ENCODE peak calls at places on chromosome 12, in seven cellular contexts. One of them, this sample, is unnamed.

GRCh38 chr12:46818654-46819053 is 7.1 kb downstream of the SLC38A4 start:
- DNase-seq in CD8-positive, alpha-beta T cell: no peak
- DNase-seq in MG63: no peak
- DNase-seq in ascending aorta: no peak
- DNase-seq in heart right ventricle: no peak
- DNase-seq in bronchial epithelial cell: no peak
- DNase-seq in body of pancreas: no peak
- DNase-seq in this sample: no peak

GRCh38 chr12:538731-539539 is 79.2 kb downstream of the B4GALNT3 start:
- DNase-seq in CD8-positive, alpha-beta T cell: peak; percentile 80
- DNase-seq in MG63: peak; percentile 60
- DNase-seq in ascending aorta: no peak
- DNase-seq in heart right ventricle: peak; percentile 55
- DNase-seq in bronchial epithelial cell: peak; percentile 54
- DNase-seq in body of pancreas: peak; percentile 79
- DNase-seq in this sample: peak; percentile 4

GRCh38 chr12:67456281-67456918 is 187.2 kb downstream of the CAND1 start:
- DNase-seq in CD8-positive, alpha-beta T cell: no peak
- DNase-seq in MG63: peak; percentile 74
- DNase-seq in ascending aorta: no peak
- DNase-seq in heart right ventricle: peak; percentile 41
- DNase-seq in bronchial epithelial cell: peak; percentile 68
- DNase-seq in body of pancreas: peak; percentile 71
- DNase-seq in this sample: peak; percentile 81

GRCh38 chr12:20426191-20426590 is 57.9 kb downstream of the PDE3A start:
- DNase-seq in CD8-positive, alpha-beta T cell: no peak
- DNase-seq in MG63: no peak
- DNase-seq in ascending aorta: no peak
- DNase-seq in heart right ventricle: peak; percentile 56
- DNase-seq in bronchial epithelial cell: no peak
- DNase-seq in body of pancreas: peak; percentile 18
- DNase-seq in this sample: no peak

GRCh38 chr12:43882578-43883178 is 46.8 kb downstream of the TMEM117 start:
- DNase-seq in CD8-positive, alpha-beta T cell: peak; percentile 28
- DNase-seq in MG63: peak; percentile 19
- DNase-seq in ascending aorta: no peak
- DNase-seq in heart right ventricle: no peak
- DNase-seq in bronchial epithelial cell: peak; percentile 59
- DNase-seq in body of pancreas: peak; percentile 37
- DNase-seq in this sample: peak; percentile 61

GRCh38 chr12:96210376-96211055 is 16.3 kb downstream of the ELK3 start:
- DNase-seq in CD8-positive, alpha-beta T cell: peak; percentile 43
- DNase-seq in MG63: no peak
- DNase-seq in ascending aorta: no peak
- DNase-seq in heart right ventricle: no peak
- DNase-seq in bronchial epithelial cell: no peak
- DNase-seq in body of pancreas: no peak
- DNase-seq in this sample: no peak

GRCh38 chr12:30989754-30990153 is 63.2 kb downstream of the TSPAN11 start:
- DNase-seq in CD8-positive, alpha-beta T cell: no peak
- DNase-seq in MG63: peak; percentile 32
- DNase-seq in ascending aorta: no peak
- DNase-seq in heart right ventricle: peak; percentile 29
- DNase-seq in bronchial epithelial cell: no peak
- DNase-seq in body of pancreas: peak; percentile 49
- DNase-seq in this sample: no peak

GRCh38 chr12:99658950-99659349 is 11.4 kb downstream of the GARIN6 start:
- DNase-seq in CD8-positive, alpha-beta T cell: no peak
- DNase-seq in MG63: no peak
- DNase-seq in ascending aorta: no peak
- DNase-seq in heart right ventricle: no peak
- DNase-seq in bronchial epithelial cell: peak; percentile 7
- DNase-seq in body of pancreas: no peak
- DNase-seq in this sample: peak; percentile 11

GRCh38 chr12:130196827-130197226 is 34.6 kb downstream of the FZD10 start:
- DNase-seq in CD8-positive, alpha-beta T cell: no peak
- DNase-seq in MG63: no peak
- DNase-seq in ascending aorta: no peak
- DNase-seq in heart right ventricle: no peak
- DNase-seq in bronchial epithelial cell: no peak
- DNase-seq in body of pancreas: no peak
- DNase-seq in this sample: no peak

GRCh38 chr12:48302161-48302896 is 48.4 kb downstream of the ZNF641 start:
- DNase-seq in CD8-positive, alpha-beta T cell: no peak
- DNase-seq in MG63: no peak
- DNase-seq in ascending aorta: no peak
- DNase-seq in heart right ventricle: no peak
- DNase-seq in bronchial epithelial cell: no peak
- DNase-seq in body of pancreas: no peak
- DNase-seq in this sample: no peak

GRCh38 chr12:14460212-14460841 is 94.8 kb downstream of the ATF7IP start:
- DNase-seq in CD8-positive, alpha-beta T cell: no peak
- DNase-seq in MG63: no peak
- DNase-seq in ascending aorta: no peak
- DNase-seq in heart right ventricle: no peak
- DNase-seq in bronchial epithelial cell: no peak
- DNase-seq in body of pancreas: no peak
- DNase-seq in this sample: no peak

DNA sequence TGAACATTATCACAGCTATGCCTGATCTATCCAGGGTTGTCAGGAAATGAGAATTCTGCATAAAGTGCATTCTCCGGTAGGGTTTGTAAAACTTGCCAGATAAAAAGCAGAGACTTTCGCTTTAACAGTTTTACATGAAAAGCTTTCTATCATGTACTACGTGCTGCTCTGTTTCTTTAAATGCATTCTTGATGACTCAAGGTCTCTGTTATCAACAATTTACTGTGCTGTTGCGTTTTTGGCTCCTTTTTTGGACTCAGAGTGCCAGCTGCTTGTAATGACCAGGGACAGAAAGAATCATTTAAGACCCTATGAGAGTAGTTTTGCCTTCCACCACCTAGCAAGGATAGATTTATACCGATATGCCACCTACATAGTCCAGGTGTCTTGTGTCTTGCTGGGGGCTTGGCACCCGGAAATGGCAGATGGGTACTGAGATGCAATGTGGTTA is 371.1 kb downstream of the BTG1 start:
- DNase-seq in CD8-positive, alpha-beta T cell: no peak
- DNase-seq in MG63: peak; percentile 24
- DNase-seq in ascending aorta: no peak
- DNase-seq in heart right ventricle: no peak
- DNase-seq in bronchial epithelial cell: peak; percentile 21
- DNase-seq in body of pancreas: peak; percentile 15
- DNase-seq in this sample: peak; percentile 23
- H3K4me3 ChIP-seq in CD8-positive, alpha-beta T cell: no peak overlapping the region
- H3K4me3 ChIP-seq in MG63: no peak overlapping the region
- H3K4me3 ChIP-seq in ascending aorta: peak overlapping the region; percentile 30
- H3K4me3 ChIP-seq in heart right ventricle: no peak overlapping the region
- H3K4me3 ChIP-seq in bronchial epithelial cell: no peak overlapping the region
- H3K4me3 ChIP-seq in body of pancreas: no peak overlapping the region
- H3K4me3 ChIP-seq in this sample: no peak overlapping the region

GRCh38 chr12:124713436-124714082 is 146.1 kb upstream of the NCOR2 start:
- DNase-seq in CD8-positive, alpha-beta T cell: peak; percentile 38
- DNase-seq in MG63: no peak
- DNase-seq in ascending aorta: no peak
- DNase-seq in heart right ventricle: peak; percentile 64
- DNase-seq in bronchial epithelial cell: peak; percentile 76
- DNase-seq in body of pancreas: peak; percentile 69
- DNase-seq in this sample: peak; percentile 83
- H3K4me3 ChIP-seq in CD8-positive, alpha-beta T cell: peak overlapping the region; percentile 40
- H3K4me3 ChIP-seq in MG63: no peak overlapping the region
- H3K4me3 ChIP-seq in ascending aorta: peak overlapping the region; percentile 48
- H3K4me3 ChIP-seq in heart right ventricle: peak overlapping the region; percentile 37
- H3K4me3 ChIP-seq in bronchial epithelial cell: no peak overlapping the region
- H3K4me3 ChIP-seq in body of pancreas: no peak overlapping the region
- H3K4me3 ChIP-seq in this sample: no peak overlapping the region

GRCh38 chr12:109098142-109098652 is 800 bp downstream of the UNG start:
- DNase-seq in CD8-positive, alpha-beta T cell: peak; percentile 36
- DNase-seq in MG63: peak; percentile 51
- DNase-seq in ascending aorta: no peak
- DNase-seq in heart right ventricle: peak; percentile 70
- DNase-seq in bronchial epithelial cell: peak; percentile 41
- DNase-seq in body of pancreas: peak; percentile 70
- DNase-seq in this sample: no peak

GRCh38 chr12:109099426-109100020 is 2.1 kb downstream of the UNG start:
- DNase-seq in CD8-positive, alpha-beta T cell: no peak
- DNase-seq in MG63: no peak
- DNase-seq in ascending aorta: no peak
- DNase-seq in heart right ventricle: no peak
- DNase-seq in bronchial epithelial cell: no peak
- DNase-seq in body of pancreas: no peak
- DNase-seq in this sample: no peak

GRCh38 chr12:109098671-109099070 is 1.3 kb downstream of the UNG start:
- DNase-seq in CD8-positive, alpha-beta T cell: no peak
- DNase-seq in MG63: no peak
- DNase-seq in ascending aorta: no peak
- DNase-seq in heart right ventricle: no peak
- DNase-seq in bronchial epithelial cell: peak; percentile 12
- DNase-seq in body of pancreas: no peak
- DNase-seq in this sample: no peak

GRCh38 chr12:109097435-109098141 is at the start of gene UNG:
- DNase-seq in CD8-positive, alpha-beta T cell: peak; percentile 97
- DNase-seq in MG63: peak; percentile 95
- DNase-seq in ascending aorta: peak; percentile 89
- DNase-seq in heart right ventricle: peak; percentile 98
- DNase-seq in bronchial epithelial cell: peak; percentile 82
- DNase-seq in body of pancreas: peak; percentile 97
- DNase-seq in this sample: peak; percentile 91

GRCh38 chr12:109097140-109097434 is 310 bp upstream of the UNG start:
- DNase-seq in CD8-positive, alpha-beta T cell: no peak
- DNase-seq in MG63: no peak
- DNase-seq in ascending aorta: no peak
- DNase-seq in heart right ventricle: no peak
- DNase-seq in bronchial epithelial cell: no peak
- DNase-seq in body of pancreas: no peak
- DNase-seq in this sample: no peak
- H3K4me3 ChIP-seq in CD8-positive, alpha-beta T cell: no peak overlapping the region
- H3K4me3 ChIP-seq in MG63: peak overlapping the region; percentile 90
- H3K4me3 ChIP-seq in ascending aorta: peak overlapping the region; percentile 51
- H3K4me3 ChIP-seq in heart right ventricle: peak overlapping the region; percentile 85
- H3K4me3 ChIP-seq in bronchial epithelial cell: no peak overlapping the region
- H3K4me3 ChIP-seq in body of pancreas: no peak overlapping the region
- H3K4me3 ChIP-seq in this sample: peak overlapping the region; percentile 75

GRCh38 chr12:64086946-64087345 is 135.2 kb downstream of the KICS2 start:
- DNase-seq in CD8-positive, alpha-beta T cell: no peak
- DNase-seq in MG63: no peak
- DNase-seq in ascending aorta: no peak
- DNase-seq in heart right ventricle: no peak
- DNase-seq in bronchial epithelial cell: no peak
- DNase-seq in body of pancreas: no peak
- DNase-seq in this sample: no peak
- H3K4me3 ChIP-seq in CD8-positive, alpha-beta T cell: no peak overlapping the region
- H3K4me3 ChIP-seq in MG63: no peak overlapping the region
- H3K4me3 ChIP-seq in ascending aorta: no peak overlapping the region
- H3K4me3 ChIP-seq in heart right ventricle: no peak overlapping the region
- H3K4me3 ChIP-seq in bronchial epithelial cell: no peak overlapping the region
- H3K4me3 ChIP-seq in body of pancreas: no peak overlapping the region
- H3K4me3 ChIP-seq in this sample: no peak overlapping the region

DNA sequence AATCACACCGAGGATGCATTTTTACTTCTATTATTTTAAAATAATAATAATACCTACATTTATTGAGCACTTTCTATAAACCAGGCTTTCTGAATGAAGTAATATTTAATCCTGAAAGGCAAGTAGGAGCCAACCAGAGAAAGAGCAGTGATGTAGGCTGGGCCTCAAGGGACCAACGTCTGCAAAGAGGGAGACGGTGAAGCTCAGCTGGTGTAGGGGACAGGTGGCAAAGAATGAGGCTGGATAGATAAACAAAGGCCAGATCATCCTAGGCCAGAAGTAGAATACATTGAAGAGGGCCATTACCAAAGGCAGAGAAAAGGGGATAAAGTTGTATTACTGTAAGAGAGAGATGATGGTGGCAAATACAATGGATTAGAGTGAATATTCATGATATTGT is 810 bp upstream of the TMBIM4 start:
- DNase-seq in CD8-positive, alpha-beta T cell: no peak
- DNase-seq in MG63: no peak
- DNase-seq in ascending aorta: no peak
- DNase-seq in heart right ventricle: no peak
- DNase-seq in bronchial epithelial cell: no peak
- DNase-seq in body of pancreas: no peak
- DNase-seq in this sample: no peak
- H3K4me3 ChIP-seq in CD8-positive, alpha-beta T cell: peak overlapping the region; percentile 93
- H3K4me3 ChIP-seq in MG63: peak overlapping the region; percentile 67
- H3K4me3 ChIP-seq in ascending aorta: peak overlapping the region; percentile 85
- H3K4me3 ChIP-seq in heart right ventricle: peak overlapping the region; percentile 73
- H3K4me3 ChIP-seq in bronchial epithelial cell: peak overlapping the region; percentile 74
- H3K4me3 ChIP-seq in body of pancreas: no peak overlapping the region
- H3K4me3 ChIP-seq in this sample: peak overlapping the region; percentile 63

GRCh38 chr12:25977047-25977446 is 18.6 kb downstream of the RASSF8 start:
- DNase-seq in CD8-positive, alpha-beta T cell: no peak
- DNase-seq in MG63: peak; percentile 82
- DNase-seq in ascending aorta: no peak
- DNase-seq in heart right ventricle: no peak
- DNase-seq in bronchial epithelial cell: no peak
- DNase-seq in body of pancreas: no peak
- DNase-seq in this sample: peak; percentile 93
- H3K4me3 ChIP-seq in CD8-positive, alpha-beta T cell: no peak overlapping the region
- H3K4me3 ChIP-seq in MG63: peak overlapping the region; percentile 48
- H3K4me3 ChIP-seq in ascending aorta: peak overlapping the region; percentile 46
- H3K4me3 ChIP-seq in heart right ventricle: no peak overlapping the region
- H3K4me3 ChIP-seq in bronchial epithelial cell: no peak overlapping the region
- H3K4me3 ChIP-seq in body of pancreas: no peak overlapping the region
- H3K4me3 ChIP-seq in this sample: peak overlapping the region; percentile 22

GRCh38 chr12:108335349-108336119 is 3.6 kb downstream of the CMKLR1 start:
- DNase-seq in CD8-positive, alpha-beta T cell: no peak
- DNase-seq in MG63: no peak
- DNase-seq in ascending aorta: no peak
- DNase-seq in heart right ventricle: no peak
- DNase-seq in bronchial epithelial cell: no peak
- DNase-seq in body of pancreas: peak; percentile 29
- DNase-seq in this sample: no peak

GRCh38 chr12:108338915-108339657 is at the start of gene CMKLR1:
- DNase-seq in CD8-positive, alpha-beta T cell: no peak
- DNase-seq in MG63: peak; percentile 45
- DNase-seq in ascending aorta: peak; percentile 16
- DNase-seq in heart right ventricle: peak; percentile 65
- DNase-seq in bronchial epithelial cell: no peak
- DNase-seq in body of pancreas: peak; percentile 43
- DNase-seq in this sample: no peak

GRCh38 chr12:108333898-108334699 is 5.0 kb downstream of the CMKLR1 start:
- DNase-seq in CD8-positive, alpha-beta T cell: no peak
- DNase-seq in MG63: peak; percentile 58
- DNase-seq in ascending aorta: no peak
- DNase-seq in heart right ventricle: no peak
- DNase-seq in bronchial epithelial cell: peak; percentile 55
- DNase-seq in body of pancreas: peak; percentile 32
- DNase-seq in this sample: no peak

GRCh38 chr12:108340037-108340436 is 926 bp upstream of the CMKLR1 start:
- DNase-seq in CD8-positive, alpha-beta T cell: no peak
- DNase-seq in MG63: no peak
- DNase-seq in ascending aorta: peak; percentile 69
- DNase-seq in heart right ventricle: no peak
- DNase-seq in bronchial epithelial cell: no peak
- DNase-seq in body of pancreas: no peak
- DNase-seq in this sample: no peak

GRCh38 chr12:108337235-108338223 is 1.6 kb downstream of the CMKLR1 start:
- DNase-seq in CD8-positive, alpha-beta T cell: no peak
- DNase-seq in MG63: peak; percentile 41
- DNase-seq in ascending aorta: no peak
- DNase-seq in heart right ventricle: no peak
- DNase-seq in bronchial epithelial cell: peak; percentile 39
- DNase-seq in body of pancreas: peak; percentile 25
- DNase-seq in this sample: no peak
- H3K4me3 ChIP-seq in CD8-positive, alpha-beta T cell: no peak overlapping the region
- H3K4me3 ChIP-seq in MG63: no peak overlapping the region
- H3K4me3 ChIP-seq in ascending aorta: peak overlapping the region; percentile 59
- H3K4me3 ChIP-seq in heart right ventricle: peak overlapping the region; percentile 58
- H3K4me3 ChIP-seq in bronchial epithelial cell: no peak overlapping the region
- H3K4me3 ChIP-seq in body of pancreas: no peak overlapping the region
- H3K4me3 ChIP-seq in this sample: no peak overlapping the region